ENCODE peak calls at places on chromosomes 11 and 22, in six cellular contexts. F, C, J, I, X and Z are unnamed samples.

GRCh38 chr22:46027219-46028068 is 50.5 kb upstream of the WNT7B start:
- DNase-seq in F (no peak), C (peak), J (no peak), I (no peak), X (peak), Z (peak)

GRCh38 chr11:45392621-45393183 is 106.6 kb upstream of the SYT13 start:
- DNase-seq in F (no peak), C (no peak), J (no peak), I (no peak), X (no peak), Z (no peak)

GRCh38 chr22:49994361-49995058 is 18.1 kb downstream of the IL17REL start:
- DNase-seq in F (no peak), C (no peak), J (no peak), I (no peak), X (no peak), Z (no peak)

GRCh38 chr22:43853328-43853931 is 8.9 kb downstream of the SULT4A1 start:
- DNase-seq in F (no peak), C (no peak), J (no peak), I (no peak), X (no peak), Z (no peak)

GRCh38 chr22:48137640-48138039 is 1375.2 kb downstream of the TBC1D22A start:
- DNase-seq in F (no peak), C (no peak), J (no peak), I (no peak), X (no peak), Z (no peak)

GRCh38 chr11:38182126-38182907 is 1584.3 kb upstream of the RAG2 start:
- DNase-seq in F (no peak), C (no peak), J (no peak), I (no peak), X (no peak), Z (no peak)

GRCh38 chr11:17780668-17781067 is 46.1 kb downstream of the KCNC1 start:
- DNase-seq in F (no peak), C (no peak), J (no peak), I (no peak), X (no peak), Z (no peak)

GRCh38 chr11:79466411-79466810 is 25.6 kb upstream of the TENM4 start:
- DNase-seq in F (no peak), C (no peak), J (no peak), I (no peak), X (no peak), Z (no peak)

GRCh38 chr11:134994431-134994830 is 582.4 kb upstream of the B3GAT1 start:
- DNase-seq in F (no peak), C (no peak), J (no peak), I (no peak), X (no peak), Z (no peak)

GRCh38 chr11:118882489-118882888 is 1.2 kb upstream of the CXCR5 start:
- DNase-seq in F (no peak), C (no peak), J (no peak), I (no peak), X (no peak), Z (no peak)

GRCh38 chr11:96424693-96425092 is 34.9 kb downstream of the JRKL start:
- DNase-seq in F (no peak), C (no peak), J (no peak), I (no peak), X (no peak), Z (no peak)

GRCh38 chr11:134044514-134045284 is 24.2 kb upstream of the JAM3 start:
- DNase-seq in F (no peak), C (no peak), J (no peak), I (no peak), X (no peak), Z (no peak)

GRCh38 chr11:99803501-99803900 is 782.8 kb downstream of the CNTN5 start:
- DNase-seq in F (no peak), C (no peak), J (no peak), I (no peak), X (no peak), Z (no peak)

GRCh38 chr11:118176400-118177134 is at the start of gene SCN2B:
- DNase-seq in F (no peak), C (no peak), J (no peak), I (no peak), X (no peak), Z (no peak)

GRCh38 chr22:39661842-39662676 is 91.5 kb downstream of the CACNA1I start:
- DNase-seq in F (no peak), C (no peak), J (no peak), I (peak), X (peak), Z (no peak)

GRCh38 chr11:102158151-102158734 is 48.0 kb downstream of the YAP1 start:
- DNase-seq in F (no peak), C (no peak), J (no peak), I (no peak), X (no peak), Z (no peak)

GRCh38 chr11:121801796-121802195 is 314.2 kb downstream of the BLID start:
- DNase-seq in F (no peak), C (no peak), J (no peak), I (no peak), X (no peak), Z (no peak)

GRCh38 chr11:11157201-11157600 is 195.8 kb downstream of the CSNK2A3 start:
- DNase-seq in F (no peak), C (no peak), J (peak), I (peak), X (no peak), Z (no peak)

GRCh38 chr11:72652871-72653615 is 21.2 kb downstream of the PDE2A start:
- DNase-seq in F (no peak), C (no peak), J (no peak), I (no peak), X (no peak), Z (no peak)

GRCh38 chr11:32400196-32400595 is 35.1 kb downstream of the WT1 start:
- DNase-seq in F (no peak), C (no peak), J (no peak), I (no peak), X (no peak), Z (no peak)